ENCODE peak calls at places on chromosomes 5 and 9, in six cellular contexts. O, T, Z, B, W and R are unnamed samples.

GRCh38 chr5:93313672-93314071 is 267.3 kb downstream of the NR2F1-AS1 start:
- DNase-seq in O (no peak), Z (no peak), B (no peak), T (no peak), W (no peak), R (no peak)

GRCh38 chr5:170112876-170113516 is 7.3 kb downstream of the FOXI1 start:
- DNase-seq in W (no peak), Z (no peak), B (no peak), T (no peak), O (no peak), R (no peak)

GRCh38 chr5:160306711-160307110 is 5.7 kb downstream of the CCNJL start:
- DNase-seq in B (no peak), O (no peak), T (no peak), Z (no peak), W (no peak), R (no peak)

GRCh38 chr5:158431369-158432029 is 572.6 kb upstream of the CLINT1 start:
- DNase-seq in Z (no peak), B (no peak), T (no peak), O (no peak), W (no peak), R (no peak)

GRCh38 chr5:77900691-77901090 is 124.6 kb upstream of the TBCA start:
- DNase-seq in T (no peak), O (no peak), Z (no peak), W (no peak), B (no peak), R (no peak)

GRCh38 chr5:98330871-98331270 is 442.6 kb upstream of the RGMB start:
- DNase-seq in O (no peak), B (no peak), Z (no peak), W (no peak), T (no peak), R (no peak)

GRCh38 chr5:180332051-180332517 is 21.1 kb downstream of the GFPT2 start:
- DNase-seq in Z (no peak), O (no peak), W (no peak), T (no peak), B (no peak), R (no peak)

GRCh38 chr9:90198956-90199355 is 443.7 kb downstream of the DIRAS2 start:
- DNase-seq in Z (no peak), T (no peak), O (no peak), B (no peak), W (no peak), R (no peak)

GRCh38 chr5:96968074-96968473 is 32.2 kb downstream of the LNPEP start:
- DNase-seq in O (no peak), B (no peak), Z (no peak), T (no peak), W (no peak), R (no peak)

GRCh38 chr5:133091034-133091433 is 39.2 kb downstream of the HSPA4 start:
- DNase-seq in O (no peak), T (no peak), Z (no peak), W (no peak), B (no peak), R (no peak)

GRCh38 chr5:67453526-67453925 is 256.9 kb upstream of the CD180 start:
- DNase-seq in B (no peak), T (no peak), W (no peak), Z (no peak), O (no peak), R (no peak)

GRCh38 chr9:100087218-100087617 is 11.6 kb downstream of the ERP44 start:
- DNase-seq in B (no peak), W (no peak), Z (no peak), T (no peak), O (no peak), R (no peak)

GRCh38 chr9:116491659-116492058 is 195.4 kb upstream of the TRIM32 start:
- DNase-seq in Z (no peak), O (no peak), B (no peak), W (no peak), T (no peak), R (no peak)

GRCh38 chr5:88758584-88758983 is 124.4 kb downstream of the MEF2C start:
- DNase-seq in B (no peak), Z (no peak), O (no peak), W (no peak), T (no peak), R (no peak)

GRCh38 chr9:75891277-75892167 is 1.0 kb downstream of the PCSK5 start:
- DNase-seq in Z (no peak), W (no peak), T (peak), B (no peak), O (peak), R (no peak)

GRCh38 chr5:68316469-68316868 is 100.9 kb downstream of the PIK3R1 start:
- DNase-seq in T (no peak), W (no peak), Z (no peak), O (no peak), B (no peak), R (no peak)

GRCh38 chr5:150438873-150439546 is 10.5 kb downstream of the RPS14 start:
- DNase-seq in Z (no peak), B (no peak), O (no peak), W (no peak), T (no peak), R (no peak)

GRCh38 chr5:127313847-127314473 is 23.4 kb downstream of the MEGF10 start:
- DNase-seq in W (peak), O (peak), T (peak), Z (peak), B (no peak), R (peak)

GRCh38 chr5:73796164-73797141 is 170.5 kb downstream of the ARHGEF28 start:
- DNase-seq in B (no peak), T (no peak), Z (peak), O (no peak), W (no peak), R (peak)

GRCh38 chr9:72882117-72882775 is 70.6 kb downstream of the ALDH1A1 start:
- DNase-seq in Z (no peak), T (no peak), O (no peak), B (no peak), W (no peak), R (no peak)